ENCODE peak calls at places on chromosome 1, in five cellular contexts. One of them, this sample, is unnamed.

GRCh38 chr1:43893020-43893419 is 40.6 kb upstream of the ARTN start:
- DNase-seq in activated CD8-positive, alpha-beta memory T cell treated with anti-CD3 and anti-CD28 coated beads, Interleukin-2, amount 50 U/mL, for 48 hours: no peak
- DNase-seq in activated naive CD4-positive, alpha-beta T cell treated with anti-CD3 and anti-CD28 coated beads, Interleukin-2, amount 50 U/mL, for 16 hours: no peak
- DNase-seq in T-helper 2 cell: no peak
- DNase-seq in Daoy: no peak
- DNase-seq in this sample: no peak

GRCh38 chr1:155005076-155005971 is 2.7 kb downstream of the ZBTB7B start:
- DNase-seq in activated CD8-positive, alpha-beta memory T cell treated with anti-CD3 and anti-CD28 coated beads, Interleukin-2, amount 50 U/mL, for 48 hours: peak
- DNase-seq in activated naive CD4-positive, alpha-beta T cell treated with anti-CD3 and anti-CD28 coated beads, Interleukin-2, amount 50 U/mL, for 16 hours: peak
- DNase-seq in T-helper 2 cell: peak
- DNase-seq in Daoy: peak
- DNase-seq in this sample: no peak

GRCh38 chr1:193143285-193143684 is 21.5 kb downstream of the CDC73 start:
- DNase-seq in activated CD8-positive, alpha-beta memory T cell treated with anti-CD3 and anti-CD28 coated beads, Interleukin-2, amount 50 U/mL, for 48 hours: no peak
- DNase-seq in activated naive CD4-positive, alpha-beta T cell treated with anti-CD3 and anti-CD28 coated beads, Interleukin-2, amount 50 U/mL, for 16 hours: no peak
- DNase-seq in T-helper 2 cell: no peak
- DNase-seq in Daoy: no peak
- DNase-seq in this sample: no peak

GRCh38 chr1:236103646-236104218 is 38.6 kb upstream of the GPR137B start:
- DNase-seq in activated CD8-positive, alpha-beta memory T cell treated with anti-CD3 and anti-CD28 coated beads, Interleukin-2, amount 50 U/mL, for 48 hours: peak
- DNase-seq in activated naive CD4-positive, alpha-beta T cell treated with anti-CD3 and anti-CD28 coated beads, Interleukin-2, amount 50 U/mL, for 16 hours: peak
- DNase-seq in T-helper 2 cell: no peak
- DNase-seq in Daoy: peak
- DNase-seq in this sample: no peak

GRCh38 chr1:50981741-50982140 is 11.7 kb downstream of the CDKN2C start:
- DNase-seq in activated CD8-positive, alpha-beta memory T cell treated with anti-CD3 and anti-CD28 coated beads, Interleukin-2, amount 50 U/mL, for 48 hours: no peak
- DNase-seq in activated naive CD4-positive, alpha-beta T cell treated with anti-CD3 and anti-CD28 coated beads, Interleukin-2, amount 50 U/mL, for 16 hours: no peak
- DNase-seq in T-helper 2 cell: no peak
- DNase-seq in Daoy: no peak
- DNase-seq in this sample: no peak

GRCh38 chr1:235011599-235012435 is 116.8 kb downstream of the TOMM20 start:
- DNase-seq in activated CD8-positive, alpha-beta memory T cell treated with anti-CD3 and anti-CD28 coated beads, Interleukin-2, amount 50 U/mL, for 48 hours: peak
- DNase-seq in activated naive CD4-positive, alpha-beta T cell treated with anti-CD3 and anti-CD28 coated beads, Interleukin-2, amount 50 U/mL, for 16 hours: peak
- DNase-seq in T-helper 2 cell: peak
- DNase-seq in Daoy: peak
- DNase-seq in this sample: peak

GRCh38 chr1:179548666-179549367 is 26.9 kb downstream of the NPHS2 start:
- DNase-seq in activated CD8-positive, alpha-beta memory T cell treated with anti-CD3 and anti-CD28 coated beads, Interleukin-2, amount 50 U/mL, for 48 hours: no peak
- DNase-seq in activated naive CD4-positive, alpha-beta T cell treated with anti-CD3 and anti-CD28 coated beads, Interleukin-2, amount 50 U/mL, for 16 hours: no peak
- DNase-seq in T-helper 2 cell: no peak
- DNase-seq in Daoy: no peak
- DNase-seq in this sample: no peak

GRCh38 chr1:12539705-12540579 is 78.1 kb downstream of the DHRS3 start:
- DNase-seq in activated CD8-positive, alpha-beta memory T cell treated with anti-CD3 and anti-CD28 coated beads, Interleukin-2, amount 50 U/mL, for 48 hours: no peak
- DNase-seq in activated naive CD4-positive, alpha-beta T cell treated with anti-CD3 and anti-CD28 coated beads, Interleukin-2, amount 50 U/mL, for 16 hours: no peak
- DNase-seq in T-helper 2 cell: no peak
- DNase-seq in Daoy: peak
- DNase-seq in this sample: peak

GRCh38 chr1:223244366-223245103 is 101.5 kb upstream of the TLR5 start:
- DNase-seq in activated CD8-positive, alpha-beta memory T cell treated with anti-CD3 and anti-CD28 coated beads, Interleukin-2, amount 50 U/mL, for 48 hours: peak
- DNase-seq in activated naive CD4-positive, alpha-beta T cell treated with anti-CD3 and anti-CD28 coated beads, Interleukin-2, amount 50 U/mL, for 16 hours: peak
- DNase-seq in T-helper 2 cell: no peak
- DNase-seq in Daoy: peak
- DNase-seq in this sample: peak

GRCh38 chr1:41162441-41162840 is 79.7 kb downstream of the SCMH1 start:
- DNase-seq in activated CD8-positive, alpha-beta memory T cell treated with anti-CD3 and anti-CD28 coated beads, Interleukin-2, amount 50 U/mL, for 48 hours: no peak
- DNase-seq in activated naive CD4-positive, alpha-beta T cell treated with anti-CD3 and anti-CD28 coated beads, Interleukin-2, amount 50 U/mL, for 16 hours: no peak
- DNase-seq in T-helper 2 cell: no peak
- DNase-seq in Daoy: no peak
- DNase-seq in this sample: no peak

GRCh38 chr1:24929876-24930702 is at the start of gene RUNX3:
- DNase-seq in activated CD8-positive, alpha-beta memory T cell treated with anti-CD3 and anti-CD28 coated beads, Interleukin-2, amount 50 U/mL, for 48 hours: peak
- DNase-seq in activated naive CD4-positive, alpha-beta T cell treated with anti-CD3 and anti-CD28 coated beads, Interleukin-2, amount 50 U/mL, for 16 hours: peak
- DNase-seq in T-helper 2 cell: peak
- DNase-seq in Daoy: peak
- DNase-seq in this sample: no peak

GRCh38 chr1:159873546-159873945 is 11.1 kb upstream of the VSIG8 start:
- DNase-seq in activated CD8-positive, alpha-beta memory T cell treated with anti-CD3 and anti-CD28 coated beads, Interleukin-2, amount 50 U/mL, for 48 hours: no peak
- DNase-seq in activated naive CD4-positive, alpha-beta T cell treated with anti-CD3 and anti-CD28 coated beads, Interleukin-2, amount 50 U/mL, for 16 hours: no peak
- DNase-seq in T-helper 2 cell: no peak
- DNase-seq in Daoy: no peak
- DNase-seq in this sample: no peak

GRCh38 chr1:159040893-159041724 is 31.4 kb downstream of the IFI16 start:
- DNase-seq in activated CD8-positive, alpha-beta memory T cell treated with anti-CD3 and anti-CD28 coated beads, Interleukin-2, amount 50 U/mL, for 48 hours: no peak
- DNase-seq in activated naive CD4-positive, alpha-beta T cell treated with anti-CD3 and anti-CD28 coated beads, Interleukin-2, amount 50 U/mL, for 16 hours: no peak
- DNase-seq in T-helper 2 cell: no peak
- DNase-seq in Daoy: no peak
- DNase-seq in this sample: no peak

GRCh38 chr1:32234792-32235191 is 12.2 kb upstream of the FAM167B start:
- DNase-seq in activated CD8-positive, alpha-beta memory T cell treated with anti-CD3 and anti-CD28 coated beads, Interleukin-2, amount 50 U/mL, for 48 hours: no peak
- DNase-seq in activated naive CD4-positive, alpha-beta T cell treated with anti-CD3 and anti-CD28 coated beads, Interleukin-2, amount 50 U/mL, for 16 hours: no peak
- DNase-seq in T-helper 2 cell: no peak
- DNase-seq in Daoy: no peak
- DNase-seq in this sample: no peak

GRCh38 chr1:21117159-21117953 is 59.3 kb downstream of the EIF4G3 start:
- DNase-seq in activated CD8-positive, alpha-beta memory T cell treated with anti-CD3 and anti-CD28 coated beads, Interleukin-2, amount 50 U/mL, for 48 hours: no peak
- DNase-seq in activated naive CD4-positive, alpha-beta T cell treated with anti-CD3 and anti-CD28 coated beads, Interleukin-2, amount 50 U/mL, for 16 hours: no peak
- DNase-seq in T-helper 2 cell: no peak
- DNase-seq in Daoy: no peak
- DNase-seq in this sample: no peak

GRCh38 chr1:119582801-119583200 is 65.3 kb downstream of the ZNF697 start:
- DNase-seq in activated CD8-positive, alpha-beta memory T cell treated with anti-CD3 and anti-CD28 coated beads, Interleukin-2, amount 50 U/mL, for 48 hours: no peak
- DNase-seq in activated naive CD4-positive, alpha-beta T cell treated with anti-CD3 and anti-CD28 coated beads, Interleukin-2, amount 50 U/mL, for 16 hours: no peak
- DNase-seq in T-helper 2 cell: no peak
- DNase-seq in Daoy: peak
- DNase-seq in this sample: peak

GRCh38 chr1:44355582-44356305 is 687 bp upstream of the ERI3 start:
- DNase-seq in activated CD8-positive, alpha-beta memory T cell treated with anti-CD3 and anti-CD28 coated beads, Interleukin-2, amount 50 U/mL, for 48 hours: peak
- DNase-seq in activated naive CD4-positive, alpha-beta T cell treated with anti-CD3 and anti-CD28 coated beads, Interleukin-2, amount 50 U/mL, for 16 hours: no peak
- DNase-seq in T-helper 2 cell: no peak
- DNase-seq in Daoy: peak
- DNase-seq in this sample: no peak

GRCh38 chr1:83999316-83999819 is 436 bp upstream of the TTLL7 start:
- DNase-seq in activated CD8-positive, alpha-beta memory T cell treated with anti-CD3 and anti-CD28 coated beads, Interleukin-2, amount 50 U/mL, for 48 hours: no peak
- DNase-seq in activated naive CD4-positive, alpha-beta T cell treated with anti-CD3 and anti-CD28 coated beads, Interleukin-2, amount 50 U/mL, for 16 hours: no peak
- DNase-seq in T-helper 2 cell: no peak
- DNase-seq in Daoy: peak
- DNase-seq in this sample: peak

GRCh38 chr1:222909586-222909985 is 94.7 kb downstream of the DISP1 start:
- DNase-seq in activated CD8-positive, alpha-beta memory T cell treated with anti-CD3 and anti-CD28 coated beads, Interleukin-2, amount 50 U/mL, for 48 hours: no peak
- DNase-seq in activated naive CD4-positive, alpha-beta T cell treated with anti-CD3 and anti-CD28 coated beads, Interleukin-2, amount 50 U/mL, for 16 hours: no peak
- DNase-seq in T-helper 2 cell: no peak
- DNase-seq in Daoy: peak
- DNase-seq in this sample: no peak

GRCh38 chr1:47187226-47187925 is 2.5 kb downstream of the PDZK1IP1 start:
- DNase-seq in activated CD8-positive, alpha-beta memory T cell treated with anti-CD3 and anti-CD28 coated beads, Interleukin-2, amount 50 U/mL, for 48 hours: no peak
- DNase-seq in activated naive CD4-positive, alpha-beta T cell treated with anti-CD3 and anti-CD28 coated beads, Interleukin-2, amount 50 U/mL, for 16 hours: no peak
- DNase-seq in T-helper 2 cell: no peak
- DNase-seq in Daoy: no peak
- DNase-seq in this sample: peak

GRCh38 chr1:220956861-220957605 is 77.8 kb downstream of the HLX start:
- DNase-seq in activated CD8-positive, alpha-beta memory T cell treated with anti-CD3 and anti-CD28 coated beads, Interleukin-2, amount 50 U/mL, for 48 hours: no peak
- DNase-seq in activated naive CD4-positive, alpha-beta T cell treated with anti-CD3 and anti-CD28 coated beads, Interleukin-2, amount 50 U/mL, for 16 hours: no peak
- DNase-seq in T-helper 2 cell: no peak
- DNase-seq in Daoy: peak
- DNase-seq in this sample: peak

GRCh38 chr1:1183221-1183747 is 9.6 kb downstream of the TTLL10 start:
- DNase-seq in activated CD8-positive, alpha-beta memory T cell treated with anti-CD3 and anti-CD28 coated beads, Interleukin-2, amount 50 U/mL, for 48 hours: no peak
- DNase-seq in activated naive CD4-positive, alpha-beta T cell treated with anti-CD3 and anti-CD28 coated beads, Interleukin-2, amount 50 U/mL, for 16 hours: no peak
- DNase-seq in T-helper 2 cell: no peak
- DNase-seq in Daoy: no peak
- DNase-seq in this sample: no peak

GRCh38 chr1:222283147-222283768 is 264.6 kb downstream of the HHIPL2 start:
- DNase-seq in activated CD8-positive, alpha-beta memory T cell treated with anti-CD3 and anti-CD28 coated beads, Interleukin-2, amount 50 U/mL, for 48 hours: no peak
- DNase-seq in activated naive CD4-positive, alpha-beta T cell treated with anti-CD3 and anti-CD28 coated beads, Interleukin-2, amount 50 U/mL, for 16 hours: no peak
- DNase-seq in T-helper 2 cell: no peak
- DNase-seq in Daoy: peak
- DNase-seq in this sample: no peak

GRCh38 chr1:230124187-230125128 is 57.4 kb downstream of the GALNT2 start:
- DNase-seq in activated CD8-positive, alpha-beta memory T cell treated with anti-CD3 and anti-CD28 coated beads, Interleukin-2, amount 50 U/mL, for 48 hours: no peak
- DNase-seq in activated naive CD4-positive, alpha-beta T cell treated with anti-CD3 and anti-CD28 coated beads, Interleukin-2, amount 50 U/mL, for 16 hours: no peak
- DNase-seq in T-helper 2 cell: no peak
- DNase-seq in Daoy: peak
- DNase-seq in this sample: peak

GRCh38 chr1:17012775-17013501 is 1.2 kb upstream of the ATP13A2 start:
- DNase-seq in activated CD8-positive, alpha-beta memory T cell treated with anti-CD3 and anti-CD28 coated beads, Interleukin-2, amount 50 U/mL, for 48 hours: no peak
- DNase-seq in activated naive CD4-positive, alpha-beta T cell treated with anti-CD3 and anti-CD28 coated beads, Interleukin-2, amount 50 U/mL, for 16 hours: no peak
- DNase-seq in T-helper 2 cell: no peak
- DNase-seq in Daoy: peak
- DNase-seq in this sample: no peak

GRCh38 chr1:180255538-180256352 is 25.7 kb downstream of the LHX4 start:
- DNase-seq in activated CD8-positive, alpha-beta memory T cell treated with anti-CD3 and anti-CD28 coated beads, Interleukin-2, amount 50 U/mL, for 48 hours: no peak
- DNase-seq in activated naive CD4-positive, alpha-beta T cell treated with anti-CD3 and anti-CD28 coated beads, Interleukin-2, amount 50 U/mL, for 16 hours: no peak
- DNase-seq in T-helper 2 cell: no peak
- DNase-seq in Daoy: no peak
- DNase-seq in this sample: peak

GRCh38 chr1:97630968-97631367 is 289.9 kb downstream of the DPYD start:
- DNase-seq in activated CD8-positive, alpha-beta memory T cell treated with anti-CD3 and anti-CD28 coated beads, Interleukin-2, amount 50 U/mL, for 48 hours: no peak
- DNase-seq in activated naive CD4-positive, alpha-beta T cell treated with anti-CD3 and anti-CD28 coated beads, Interleukin-2, amount 50 U/mL, for 16 hours: no peak
- DNase-seq in T-helper 2 cell: no peak
- DNase-seq in Daoy: peak
- DNase-seq in this sample: no peak